ENCODE peak calls at places on chromosomes 16 and 17, in ten cellular contexts. F is activated CD4-positive, alpha-beta T cell treated with anti-CD3 and anti-CD28 coated beads for 1 hour; G is K562; D is NCI-H1092; E is BJ; Q is Peyer's patch; S is effector CD4-positive, alpha-beta T cell; X is memory B cell; N is NCI-H774; O is iris pigment epithelial cell. K is an unnamed sample.
A peak's percentile ranks its signal among the peaks of the same experiment; 100 is the strongest.

GRCh38 chr16:21088143-21088542 is 62.5 kb downstream of the DNAH3 start:
- DNase-seq in O (no peak), F (no peak), N (no peak), E (no peak), D (no peak), Q (no peak), G (no peak), X (no peak), S (no peak), K (no peak)

GRCh38 chr17:55454906-55455474 is 33.4 kb upstream of the MMD start:
- DNase-seq in O (peak; percentile 93), F (no peak), E (peak; percentile 73), N (no peak), X (no peak), D (no peak), S (no peak), Q (no peak), G (no peak), K (no peak)

GRCh38 chr17:4945176-4945943 is 3.0 kb downstream of the PFN1 start:
- DNase-seq in D (no peak), S (peak; percentile 72), N (no peak), F (peak; percentile 71), Q (peak; percentile 73), G (peak; percentile 72), X (no peak), O (peak; percentile 92), E (peak; percentile 55), K (no peak)

GRCh38 chr17:73139296-73139695 is 25.5 kb upstream of the SSTR2 start:
- DNase-seq in F (no peak), S (no peak), G (no peak), N (no peak), D (no peak), Q (no peak), E (no peak), O (no peak), X (no peak), K (no peak)

GRCh38 chr17:1078831-1079561 is 82.1 kb downstream of the TIMM22 start:
- DNase-seq in E (no peak), G (no peak), S (no peak), N (no peak), O (no peak), F (no peak), X (no peak), D (peak; percentile 57), Q (no peak), K (no peak)

GRCh38 chr17:66810951-66811682 is 23.8 kb upstream of the CACNG5 start:
- DNase-seq in S (no peak), N (no peak), O (no peak), Q (no peak), F (no peak), X (no peak), G (no peak), D (no peak), E (no peak), K (no peak)

GRCh38 chr17:3944485-3945388 is 19.5 kb downstream of the ATP2A3 start:
- DNase-seq in D (no peak), S (no peak), E (no peak), F (peak; percentile 29), N (no peak), G (peak; percentile 95), X (peak; percentile 54), Q (no peak), O (peak; percentile 53), K (no peak)

GRCh38 chr17:78127240-78127887 is 1.2 kb downstream of the TMC6 start:
- DNase-seq in D (no peak), O (no peak), X (no peak), F (peak; percentile 48), N (no peak), Q (peak; percentile 82), S (peak; percentile 62), G (peak; percentile 76), E (no peak), K (no peak)

GRCh38 chr17:74037320-74037719 is 166.2 kb upstream of the RPL38 start:
- DNase-seq in E (no peak), S (no peak), G (peak; percentile 13), Q (no peak), X (no peak), F (no peak), N (no peak), O (no peak), D (no peak), K (no peak)

GRCh38 chr17:352421-353212 is at the start of gene RPH3AL:
- DNase-seq in S (no peak), X (no peak), D (no peak), G (no peak), N (peak; percentile 33), E (no peak), O (no peak), Q (no peak), F (no peak), K (no peak)

GRCh38 chr17:17822189-17822978 is 14.4 kb downstream of the SREBF1 start:
- DNase-seq in Q (no peak), F (no peak), G (no peak), O (peak; percentile 91), S (no peak), N (no peak), E (peak; percentile 49), X (no peak), D (no peak), K (no peak)

GRCh38 chr17:78689029-78689428 is 93.0 kb downstream of the CYTH1 start:
- DNase-seq in F (no peak), N (no peak), E (no peak), Q (no peak), G (no peak), D (no peak), X (no peak), S (no peak), O (no peak), K (no peak)

GRCh38 chr16:88534731-88535141 is 35.5 kb upstream of the ZC3H18 start:
- DNase-seq in G (no peak), N (no peak), E (no peak), S (no peak), D (no peak), Q (peak; percentile 38), X (peak; percentile 31), O (peak; percentile 67), F (no peak), K (no peak)

GRCh38 chr17:50346313-50347086 is 574 bp downstream of the XYLT2 start:
- DNase-seq in G (peak; percentile 56), X (no peak), E (no peak), Q (peak; percentile 46), F (peak; percentile 22), D (no peak), S (no peak), N (no peak), O (no peak), K (no peak)

GRCh38 chr17:39666601-39667261 is 1.5 kb upstream of the PNMT start:
- DNase-seq in G (peak; percentile 60), O (no peak), F (no peak), X (no peak), Q (no peak), S (no peak), N (no peak), D (no peak), E (no peak), K (no peak)

GRCh38 chr17:20266806-20267458 is 200.4 kb downstream of the LGALS9B start:
- DNase-seq in N (no peak), Q (no peak), F (no peak), D (no peak), X (no peak), O (peak; percentile 63), S (no peak), E (peak; percentile 5), G (peak; percentile 50), K (peak; percentile 51)

GRCh38 chr17:34177642-34178041 is 77.4 kb upstream of the CCL2 start:
- DNase-seq in E (peak; percentile 72), O (peak; percentile 80), N (no peak), S (no peak), G (no peak), Q (no peak), X (no peak), D (no peak), F (no peak), K (no peak)

GRCh38 chr17:75535119-75535537 is 9.6 kb downstream of the LLGL2 start:
- DNase-seq in D (no peak), F (no peak), O (no peak), S (peak; percentile 25), E (no peak), Q (peak; percentile 65), N (no peak), G (no peak), X (no peak), K (no peak)

GRCh38 chr16:19135896-19136438 is 22.2 kb downstream of the ITPRIPL2 start:
- DNase-seq in Q (no peak), D (peak; percentile 13), F (no peak), S (no peak), E (no peak), X (no peak), O (no peak), N (peak; percentile 18), G (peak; percentile 59), K (no peak)

GRCh38 chr17:40179923-40180659 is 2.8 kb downstream of the RAPGEFL1 start:
- DNase-seq in G (no peak), F (no peak), E (no peak), N (no peak), X (no peak), O (peak; percentile 67), Q (no peak), S (no peak), D (no peak), K (no peak)

GRCh38 chr16:1054660-1055556 is 17.6 kb upstream of the SSTR5 start:
- DNase-seq in E (no peak), X (no peak), O (peak; percentile 49), D (peak; percentile 24), F (no peak), N (no peak), G (peak; percentile 75), S (no peak), Q (peak; percentile 17), K (no peak)

GRCh38 chr17:6450926-6451717 is 6.9 kb downstream of the PIMREG start:
- DNase-seq in N (no peak), O (no peak), E (no peak), F (no peak), X (no peak), G (no peak), Q (no peak), S (no peak), D (no peak), K (no peak)

GRCh38 chr16:12881771-12882170 is 19.6 kb upstream of the SHISA9 start:
- DNase-seq in O (no peak), E (no peak), G (no peak), N (no peak), S (no peak), Q (no peak), X (no peak), F (no peak), D (no peak), K (no peak)

GRCh38 chr16:24853169-24853824 is 7.5 kb downstream of the SLC5A11 start:
- DNase-seq in Q (no peak), S (no peak), O (peak; percentile 16), D (no peak), E (no peak), G (no peak), X (no peak), F (no peak), N (no peak), K (no peak)

GRCh38 chr17:33038740-33039139 is 47.1 kb downstream of the SPACA3 start:
- DNase-seq in G (peak; percentile 70), X (no peak), D (peak; percentile 29), F (no peak), E (no peak), N (peak; percentile 43), Q (no peak), S (no peak), O (peak; percentile 18), K (peak; percentile 72)

GRCh38 chr17:47719411-47720152 is 13.5 kb upstream of the TBX21 start:
- DNase-seq in G (peak; percentile 38), E (peak; percentile 17), Q (no peak), N (no peak), X (no peak), O (peak; percentile 69), D (no peak), F (no peak), S (peak; percentile 28), K (no peak)

GRCh38 chr17:66675991-66676371 is 158.9 kb upstream of the CACNG5 start:
- DNase-seq in F (no peak), D (no peak), G (no peak), E (no peak), X (no peak), N (no peak), O (peak; percentile 56), Q (no peak), S (no peak), K (no peak)

GRCh38 chr17:36463916-36464764 is 22.3 kb upstream of the ZNHIT3 start:
- DNase-seq in O (peak; percentile 86), X (no peak), F (no peak), S (no peak), D (no peak), Q (no peak), G (peak; percentile 91), N (no peak), E (no peak), K (no peak)